ENCODE peak calls at places on chromosomes 16 and 17, in ten cellular contexts. One of them, this sample, is unnamed.

GRCh38 chr16:3175157-3176153 is 12.5 kb upstream of the OR1F1 start:
- DNase-seq in SW 1271: no peak
- DNase-seq in heart left ventricle: no peak
- DNase-seq in NK-92 treated with Interleukin-12 subunit alpha and Interleukin-12 subunit beta, amount 100 ng/mL, for 24 hours: no peak
- DNase-seq in natural killer cell: no peak
- DNase-seq in tibial artery: no peak
- DNase-seq in stimulated activated CD4-positive, alpha-beta T cell treated with anti-CD3 and anti-CD28 coated beads, Interleukin-12 subunit alpha, Interleukin-12 subunit beta, amount 100 ng/mL, for 48 hours: peak
- DNase-seq in astrocyte: no peak
- DNase-seq in activated CD4-positive, alpha-beta T cell treated with anti-CD3 and anti-CD28 coated beads for 4 hours: no peak
- DNase-seq in amniotic stem cell: no peak
- DNase-seq in this sample: no peak

GRCh38 chr17:83064021-83064731 is 15.2 kb upstream of the METRNL start:
- DNase-seq in stimulated activated CD4-positive, alpha-beta T cell treated with anti-CD3 and anti-CD28 coated beads, Interleukin-12 subunit alpha, Interleukin-12 subunit beta, amount 100 ng/mL, for 48 hours: no peak
- DNase-seq in natural killer cell: peak
- DNase-seq in heart left ventricle: no peak
- DNase-seq in tibial artery: peak
- DNase-seq in activated CD4-positive, alpha-beta T cell treated with anti-CD3 and anti-CD28 coated beads for 4 hours: no peak
- DNase-seq in SW 1271: no peak
- DNase-seq in astrocyte: no peak
- DNase-seq in NK-92 treated with Interleukin-12 subunit alpha and Interleukin-12 subunit beta, amount 100 ng/mL, for 24 hours: no peak
- DNase-seq in amniotic stem cell: no peak
- DNase-seq in this sample: no peak

GRCh38 chr16:74691093-74691855 is 9.4 kb downstream of the MLKL start:
- DNase-seq in tibial artery: no peak
- DNase-seq in astrocyte: no peak
- DNase-seq in amniotic stem cell: no peak
- DNase-seq in NK-92 treated with Interleukin-12 subunit alpha and Interleukin-12 subunit beta, amount 100 ng/mL, for 24 hours: no peak
- DNase-seq in stimulated activated CD4-positive, alpha-beta T cell treated with anti-CD3 and anti-CD28 coated beads, Interleukin-12 subunit alpha, Interleukin-12 subunit beta, amount 100 ng/mL, for 48 hours: no peak
- DNase-seq in SW 1271: no peak
- DNase-seq in heart left ventricle: no peak
- DNase-seq in natural killer cell: no peak
- DNase-seq in activated CD4-positive, alpha-beta T cell treated with anti-CD3 and anti-CD28 coated beads for 4 hours: no peak
- DNase-seq in this sample: no peak

GRCh38 chr17:61400058-61400785 is 579 bp downstream of the TBX2 start:
- DNase-seq in NK-92 treated with Interleukin-12 subunit alpha and Interleukin-12 subunit beta, amount 100 ng/mL, for 24 hours: no peak
- DNase-seq in heart left ventricle: no peak
- DNase-seq in stimulated activated CD4-positive, alpha-beta T cell treated with anti-CD3 and anti-CD28 coated beads, Interleukin-12 subunit alpha, Interleukin-12 subunit beta, amount 100 ng/mL, for 48 hours: no peak
- DNase-seq in SW 1271: no peak
- DNase-seq in natural killer cell: no peak
- DNase-seq in activated CD4-positive, alpha-beta T cell treated with anti-CD3 and anti-CD28 coated beads for 4 hours: no peak
- DNase-seq in astrocyte: peak
- DNase-seq in amniotic stem cell: no peak
- DNase-seq in tibial artery: no peak
- DNase-seq in this sample: no peak

GRCh38 chr17:32485261-32485955 is 1.4 kb upstream of the CDK5R1 start:
- DNase-seq in activated CD4-positive, alpha-beta T cell treated with anti-CD3 and anti-CD28 coated beads for 4 hours: no peak
- DNase-seq in natural killer cell: no peak
- DNase-seq in SW 1271: no peak
- DNase-seq in astrocyte: no peak
- DNase-seq in NK-92 treated with Interleukin-12 subunit alpha and Interleukin-12 subunit beta, amount 100 ng/mL, for 24 hours: no peak
- DNase-seq in stimulated activated CD4-positive, alpha-beta T cell treated with anti-CD3 and anti-CD28 coated beads, Interleukin-12 subunit alpha, Interleukin-12 subunit beta, amount 100 ng/mL, for 48 hours: no peak
- DNase-seq in amniotic stem cell: no peak
- DNase-seq in heart left ventricle: no peak
- DNase-seq in tibial artery: no peak
- DNase-seq in this sample: no peak

GRCh38 chr17:65049085-65049756 is 7.3 kb downstream of the GNA13 start:
- DNase-seq in tibial artery: no peak
- DNase-seq in SW 1271: no peak
- DNase-seq in heart left ventricle: no peak
- DNase-seq in natural killer cell: no peak
- DNase-seq in activated CD4-positive, alpha-beta T cell treated with anti-CD3 and anti-CD28 coated beads for 4 hours: no peak
- DNase-seq in astrocyte: no peak
- DNase-seq in NK-92 treated with Interleukin-12 subunit alpha and Interleukin-12 subunit beta, amount 100 ng/mL, for 24 hours: no peak
- DNase-seq in amniotic stem cell: no peak
- DNase-seq in stimulated activated CD4-positive, alpha-beta T cell treated with anti-CD3 and anti-CD28 coated beads, Interleukin-12 subunit alpha, Interleukin-12 subunit beta, amount 100 ng/mL, for 48 hours: no peak
- DNase-seq in this sample: no peak

GRCh38 chr16:74271879-74272278 is 24.7 kb upstream of the PSMD7 start:
- DNase-seq in tibial artery: no peak
- DNase-seq in natural killer cell: no peak
- DNase-seq in amniotic stem cell: no peak
- DNase-seq in astrocyte: no peak
- DNase-seq in activated CD4-positive, alpha-beta T cell treated with anti-CD3 and anti-CD28 coated beads for 4 hours: no peak
- DNase-seq in heart left ventricle: no peak
- DNase-seq in stimulated activated CD4-positive, alpha-beta T cell treated with anti-CD3 and anti-CD28 coated beads, Interleukin-12 subunit alpha, Interleukin-12 subunit beta, amount 100 ng/mL, for 48 hours: no peak
- DNase-seq in SW 1271: no peak
- DNase-seq in NK-92 treated with Interleukin-12 subunit alpha and Interleukin-12 subunit beta, amount 100 ng/mL, for 24 hours: no peak
- DNase-seq in this sample: no peak

GRCh38 chr17:38922538-38923291 is 2.7 kb upstream of the LASP1NB start:
- DNase-seq in heart left ventricle: peak
- DNase-seq in NK-92 treated with Interleukin-12 subunit alpha and Interleukin-12 subunit beta, amount 100 ng/mL, for 24 hours: no peak
- DNase-seq in amniotic stem cell: peak
- DNase-seq in natural killer cell: no peak
- DNase-seq in tibial artery: peak
- DNase-seq in astrocyte: peak
- DNase-seq in stimulated activated CD4-positive, alpha-beta T cell treated with anti-CD3 and anti-CD28 coated beads, Interleukin-12 subunit alpha, Interleukin-12 subunit beta, amount 100 ng/mL, for 48 hours: no peak
- DNase-seq in SW 1271: peak
- DNase-seq in activated CD4-positive, alpha-beta T cell treated with anti-CD3 and anti-CD28 coated beads for 4 hours: no peak
- DNase-seq in this sample: no peak

GRCh38 chr16:51267676-51268075 is 116.6 kb upstream of the SALL1 start:
- DNase-seq in amniotic stem cell: no peak
- DNase-seq in astrocyte: no peak
- DNase-seq in NK-92 treated with Interleukin-12 subunit alpha and Interleukin-12 subunit beta, amount 100 ng/mL, for 24 hours: no peak
- DNase-seq in stimulated activated CD4-positive, alpha-beta T cell treated with anti-CD3 and anti-CD28 coated beads, Interleukin-12 subunit alpha, Interleukin-12 subunit beta, amount 100 ng/mL, for 48 hours: no peak
- DNase-seq in SW 1271: no peak
- DNase-seq in heart left ventricle: no peak
- DNase-seq in activated CD4-positive, alpha-beta T cell treated with anti-CD3 and anti-CD28 coated beads for 4 hours: no peak
- DNase-seq in natural killer cell: no peak
- DNase-seq in tibial artery: no peak
- DNase-seq in this sample: no peak

GRCh38 chr17:7046127-7046724 is 2.3 kb upstream of the SLC16A11 start:
- DNase-seq in natural killer cell: no peak
- DNase-seq in heart left ventricle: no peak
- DNase-seq in astrocyte: no peak
- DNase-seq in stimulated activated CD4-positive, alpha-beta T cell treated with anti-CD3 and anti-CD28 coated beads, Interleukin-12 subunit alpha, Interleukin-12 subunit beta, amount 100 ng/mL, for 48 hours: no peak
- DNase-seq in tibial artery: no peak
- DNase-seq in amniotic stem cell: no peak
- DNase-seq in SW 1271: no peak
- DNase-seq in NK-92 treated with Interleukin-12 subunit alpha and Interleukin-12 subunit beta, amount 100 ng/mL, for 24 hours: no peak
- DNase-seq in activated CD4-positive, alpha-beta T cell treated with anti-CD3 and anti-CD28 coated beads for 4 hours: no peak
- DNase-seq in this sample: no peak

GRCh38 chr16:85568519-85568918 is 44.6 kb upstream of the GSE1 start:
- DNase-seq in stimulated activated CD4-positive, alpha-beta T cell treated with anti-CD3 and anti-CD28 coated beads, Interleukin-12 subunit alpha, Interleukin-12 subunit beta, amount 100 ng/mL, for 48 hours: no peak
- DNase-seq in astrocyte: no peak
- DNase-seq in amniotic stem cell: no peak
- DNase-seq in NK-92 treated with Interleukin-12 subunit alpha and Interleukin-12 subunit beta, amount 100 ng/mL, for 24 hours: no peak
- DNase-seq in natural killer cell: no peak
- DNase-seq in tibial artery: peak
- DNase-seq in heart left ventricle: no peak
- DNase-seq in SW 1271: no peak
- DNase-seq in activated CD4-positive, alpha-beta T cell treated with anti-CD3 and anti-CD28 coated beads for 4 hours: no peak
- DNase-seq in this sample: no peak

GRCh38 chr17:6853764-6854442 is 22.4 kb upstream of the TEKT1 start:
- DNase-seq in activated CD4-positive, alpha-beta T cell treated with anti-CD3 and anti-CD28 coated beads for 4 hours: peak
- DNase-seq in SW 1271: no peak
- DNase-seq in stimulated activated CD4-positive, alpha-beta T cell treated with anti-CD3 and anti-CD28 coated beads, Interleukin-12 subunit alpha, Interleukin-12 subunit beta, amount 100 ng/mL, for 48 hours: no peak
- DNase-seq in astrocyte: no peak
- DNase-seq in heart left ventricle: no peak
- DNase-seq in NK-92 treated with Interleukin-12 subunit alpha and Interleukin-12 subunit beta, amount 100 ng/mL, for 24 hours: no peak
- DNase-seq in natural killer cell: no peak
- DNase-seq in amniotic stem cell: no peak
- DNase-seq in tibial artery: no peak
- DNase-seq in this sample: no peak

This sample was measured in HS-5.